ENCODE peak calls at places on chromosomes 11 and 22, in ten cellular contexts. E is PC-3, Z is Peyer's patch, F is GM06990, P is fibroblast of mammary gland, H is body of pancreas, T is colonic mucosa, D is HepG2, O is GM23338, J is fibroblast of pulmonary artery. S is an unnamed sample.

GRCh38 chr22:37659066-37659896 is 758 bp downstream of the PDXP start:
- DNase-seq in E (no peak), Z (peak; percentile 87), F (peak; percentile 64), P (no peak), H (peak; percentile 64), T (peak; percentile 85), D (peak; percentile 73), O (no peak), J (no peak), S (peak; percentile 56)

GRCh38 chr22:29520851-29521250 is 32.7 kb downstream of the THOC5 start:
- DNase-seq in E (peak; percentile 10), Z (no peak), F (no peak), P (peak; percentile 80), H (no peak), T (no peak), D (no peak), O (no peak), J (peak; percentile 87), S (no peak)

GRCh38 chr11:129283141-129283540 is 91.0 kb upstream of the ARHGAP32 start:
- DNase-seq in E (peak; percentile 90), Z (peak; percentile 82), F (no peak), P (no peak), H (peak; percentile 50), T (peak; percentile 82), D (peak; percentile 40), O (peak; percentile 74), J (no peak), S (no peak)

GRCh38 chr22:37746366-37747089 is 49.7 kb downstream of the TRIOBP start:
- DNase-seq in E (no peak), Z (no peak), F (peak; percentile 28), P (no peak), H (peak; percentile 42), T (peak; percentile 53), D (no peak), O (no peak), J (no peak), S (peak; percentile 13)

GRCh38 chr11:45208135-45208534 is 61.7 kb downstream of the PRDM11 start:
- DNase-seq in E (no peak), Z (no peak), F (no peak), P (no peak), H (no peak), T (no peak), D (no peak), O (peak; percentile 14), J (no peak), S (no peak)

GRCh38 chr11:17280494-17281127 is 4.1 kb downstream of the NUCB2 start:
- DNase-seq in E (no peak), Z (no peak), F (no peak), P (no peak), H (no peak), T (no peak), D (no peak), O (no peak), J (no peak), S (no peak)

GRCh38 chr11:35798423-35798822 is 135.8 kb downstream of the TRIM44 start:
- DNase-seq in E (peak; percentile 69), Z (no peak), F (no peak), P (peak; percentile 40), H (no peak), T (no peak), D (no peak), O (no peak), J (peak; percentile 18), S (no peak)

GRCh38 chr22:40463727-40464126 is 93.3 kb downstream of the SGSM3 start:
- DNase-seq in E (no peak), Z (no peak), F (peak; percentile 34), P (no peak), H (no peak), T (no peak), D (no peak), O (no peak), J (no peak), S (peak; percentile 57)

GRCh38 chr22:39898997-39899396 is 1.9 kb upstream of the GRAP2 start:
- DNase-seq in E (no peak), Z (peak; percentile 56), F (peak; percentile 65), P (no peak), H (no peak), T (no peak), D (no peak), O (no peak), J (no peak), S (peak; percentile 89)

GRCh38 chr11:69880803-69881445 is 61.7 kb upstream of the FGF3 start:
- DNase-seq in E (no peak), Z (no peak), F (no peak), P (no peak), H (peak; percentile 3), T (no peak), D (no peak), O (no peak), J (no peak), S (no peak)

GRCh38 chr11:126357969-126358762 is 2.7 kb downstream of the ST3GAL4 start:
- DNase-seq in E (no peak), Z (no peak), F (no peak), P (no peak), H (no peak), T (no peak), D (peak; percentile 28), O (no peak), J (no peak), S (no peak)

GRCh38 chr11:133948711-133949110 is 8.1 kb downstream of the IGSF9B start:
- DNase-seq in E (no peak), Z (no peak), F (no peak), P (no peak), H (no peak), T (no peak), D (no peak), O (no peak), J (no peak), S (no peak)

GRCh38 chr22:28608546-28608945 is 71.1 kb downstream of the TTC28 start:
- DNase-seq in E (no peak), Z (no peak), F (no peak), P (no peak), H (no peak), T (no peak), D (no peak), O (peak; percentile 59), J (no peak), S (no peak)

GRCh38 chr11:100925935-100926334 is 203.7 kb downstream of the PGR start:
- DNase-seq in E (peak; percentile 88), Z (no peak), F (peak; percentile 35), P (peak; percentile 88), H (no peak), T (no peak), D (no peak), O (no peak), J (peak; percentile 63), S (peak; percentile 65)

GRCh38 chr11:125627236-125627910 is 2.4 kb downstream of the CHEK1 start:
- DNase-seq in E (peak; percentile 27), Z (no peak), F (no peak), P (peak; percentile 17), H (no peak), T (no peak), D (no peak), O (no peak), J (peak; percentile 18), S (no peak)

GRCh38 chr11:117315285-117316196 is 515 bp downstream of the BACE1 start:
- DNase-seq in E (no peak), Z (no peak), F (no peak), P (no peak), H (peak; percentile 21), T (no peak), D (no peak), O (peak; percentile 25), J (no peak), S (no peak)

GRCh38 chr11:117318738-117319137 is 2.7 kb upstream of the BACE1 start:
- DNase-seq in E (no peak), Z (no peak), F (no peak), P (no peak), H (no peak), T (no peak), D (no peak), O (no peak), J (no peak), S (no peak)

GRCh38 chr11:117314840-117315239 is 1.2 kb downstream of the BACE1 start:
- DNase-seq in E (no peak), Z (no peak), F (no peak), P (no peak), H (peak; percentile 35), T (no peak), D (no peak), O (peak; percentile 36), J (no peak), S (no peak)

GRCh38 chr11:117313828-117314768 is 2.0 kb downstream of the BACE1 start:
- DNase-seq in E (no peak), Z (no peak), F (no peak), P (no peak), H (peak; percentile 36), T (no peak), D (no peak), O (no peak), J (no peak), S (no peak)

GRCh38 chr11:117316197-117316961 is at the start of gene BACE1:
- DNase-seq in E (peak; percentile 91), Z (peak; percentile 77), F (no peak), P (peak; percentile 82), H (peak; percentile 89), T (peak; percentile 78), D (peak; percentile 85), O (peak; percentile 97), J (peak; percentile 86), S (no peak)
- H3K4me3 ChIP-seq in E (peak within 1 kb of the TSS; percentile 85), Z (peak within 1 kb of the TSS; percentile 74), F (peak within 1 kb of the TSS; percentile 49), P (peak within 1 kb of the TSS; percentile 71), H (peak within 1 kb of the TSS; percentile 97), T (peak within 1 kb of the TSS; percentile 80), D (peak within 1 kb of the TSS; percentile 88), O (peak within 1 kb of the TSS; percentile 72), J (peak within 1 kb of the TSS; percentile 77), S (peak within 1 kb of the TSS; percentile 19)

GRCh38 chr11:58905141-58905715 is 34.1 kb upstream of the GLYATL1 start:
- DNase-seq in E (peak; percentile 48), Z (no peak), F (no peak), P (peak; percentile 66), H (peak; percentile 19), T (peak; percentile 41), D (no peak), O (peak; percentile 75), J (peak; percentile 49), S (no peak)
- TF ChIP-seq CTCF in E (no peak), Z (no peak), F (no peak), P (peak; percentile 7), H (no peak), T (no peak), D (no peak), O (no peak), J (peak; percentile 5), S (no peak)

DNA sequence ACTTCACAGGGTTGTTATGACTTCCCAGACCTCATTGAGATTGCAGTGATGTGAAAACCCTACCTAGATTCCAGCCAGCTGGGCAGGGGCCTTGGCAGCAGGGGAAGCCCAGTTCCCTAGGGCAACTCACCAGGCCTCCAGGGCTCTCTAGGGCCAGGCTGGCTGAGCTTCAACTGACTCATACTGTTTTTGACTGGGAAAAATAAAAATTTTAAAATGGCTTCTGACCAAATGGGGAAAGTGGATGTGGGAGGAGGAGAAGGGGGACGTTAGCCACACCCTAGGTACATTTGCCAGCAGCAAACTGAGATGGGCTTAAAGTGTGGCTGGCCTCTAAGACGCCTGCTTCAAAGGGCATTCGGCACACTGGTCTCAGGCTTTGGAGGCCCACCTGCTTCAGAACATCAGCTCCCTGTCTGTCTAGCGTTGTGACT is 39.0 kb downstream of the BMAL1 start:
- DNase-seq in E (peak; percentile 62), Z (peak; percentile 42), F (peak; percentile 30), P (peak; percentile 90), H (peak; percentile 35), T (no peak), D (no peak), O (no peak), J (peak; percentile 72), S (peak; percentile 73)
- H3K4me3 ChIP-seq in E (no peak overlapping the region), Z (no peak overlapping the region), F (no peak overlapping the region), P (no peak overlapping the region), H (no peak overlapping the region), T (no peak overlapping the region), D (no peak overlapping the region), O (no peak overlapping the region), J (no peak overlapping the region), S (no peak overlapping the region)

GRCh38 chr11:5611627-5612026 is 13.2 kb upstream of the TRIM34 start:
- DNase-seq in E (peak; percentile 26), Z (no peak), F (no peak), P (no peak), H (no peak), T (no peak), D (no peak), O (peak; percentile 73), J (no peak), S (no peak)
- TF ChIP-seq CTCF in E (peak; percentile 51), Z (no peak), F (peak; percentile 49), P (no peak), H (no peak), T (no peak), D (no peak), O (peak; percentile 56), J (no peak), S (peak; percentile 2)

S was measured in GM12865.